ENCODE peak calls at places on chromosomes 13 and 19, in five cellular contexts. E is fibroblast of lung, U is testis, Q is Peyer's patch, N is body of pancreas. V is an unnamed sample.

GRCh38 chr13:48567521-48568331 is 34.8 kb upstream of the RCBTB2 start:
- DNase-seq in E (peak; percentile 33), U (no peak), Q (no peak), N (no peak), V (no peak)

GRCh38 chr19:56316728-56317127 is 2.1 kb upstream of the ZSCAN5A start:
- DNase-seq in E (no peak), U (no peak), Q (no peak), N (no peak), V (no peak)

GRCh38 chr19:35439921-35440320 is 8.1 kb upstream of the FFAR2 start:
- DNase-seq in E (no peak), U (no peak), Q (peak; percentile 62), N (no peak), V (no peak)

GRCh38 chr13:60583911-60584753 is 187.1 kb downstream of the TDRD3 start:
- DNase-seq in E (peak; percentile 58), U (peak; percentile 19), Q (no peak), N (no peak), V (no peak)

GRCh38 chr19:28522545-28522922 is 690.4 kb downstream of the UQCRFS1 start:
- DNase-seq in E (no peak), U (no peak), Q (no peak), N (no peak), V (no peak)

GRCh38 chr13:36696410-36696809 is 22.6 kb downstream of the SERTM1 start:
- DNase-seq in E (no peak), U (no peak), Q (no peak), N (no peak), V (peak; percentile 16)

GRCh38 chr13:60351326-60351725 is 45.7 kb upstream of the TDRD3 start:
- DNase-seq in E (peak; percentile 91), U (peak; percentile 18), Q (no peak), N (no peak), V (no peak)

GRCh38 chr19:44749318-44749717 is 810 bp downstream of the BCL3 start:
- DNase-seq in E (no peak), U (no peak), Q (peak; percentile 45), N (no peak), V (no peak)

GRCh38 chr13:48144413-48145035 is 49.6 kb upstream of the MED4 start:
- DNase-seq in E (peak; percentile 44), U (peak; percentile 30), Q (peak; percentile 60), N (peak; percentile 26), V (peak; percentile 70)

GRCh38 chr19:4052993-4053422 is 13.7 kb downstream of the ZBTB7A start:
- DNase-seq in E (no peak), U (no peak), Q (peak; percentile 72), N (no peak), V (no peak)

GRCh38 chr13:31310781-31311180 is 111.0 kb downstream of the B3GLCT start:
- DNase-seq in E (no peak), U (no peak), Q (no peak), N (no peak), V (no peak)

DNA sequence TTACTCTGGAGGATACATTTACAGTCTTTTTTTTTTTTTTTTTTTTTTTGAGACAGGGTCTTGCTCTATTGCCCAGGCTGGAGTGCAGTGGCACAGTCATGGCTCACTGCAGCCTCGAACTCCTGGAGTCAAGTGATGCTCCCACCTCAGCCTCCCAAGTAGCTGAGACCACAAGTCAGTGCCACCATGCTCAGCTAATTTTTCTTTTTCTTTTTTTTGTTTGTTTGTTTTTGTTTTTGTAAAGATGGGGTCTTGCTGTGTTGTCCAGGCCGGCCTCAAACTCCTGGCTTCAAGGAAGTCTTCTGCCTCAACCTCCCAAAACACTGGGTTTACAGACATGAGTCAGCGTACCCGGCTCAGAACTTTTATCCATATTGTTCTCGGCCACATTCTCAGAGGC is 64.5 kb downstream of the INSR start:
- DNase-seq in E (no peak), U (no peak), Q (no peak), N (no peak), V (no peak)
- H3K27ac ChIP-seq in E (no peak overlapping the region), U (no peak overlapping the region), Q (no peak overlapping the region), N (no peak overlapping the region), V (no peak overlapping the region)

GRCh38 chr13:74070065-74070464 is 64.1 kb downstream of the KLF12 start:
- DNase-seq in E (no peak), U (no peak), Q (peak; percentile 61), N (no peak), V (no peak)
- H3K4me1 ChIP-seq in E (peaks cover 2% of the 10 kb centered on the region), U (peaks cover 3% of the 10 kb centered on the region), Q (no peaks in the 10 kb centered on the region), N (no peaks in the 10 kb centered on the region), V (no peaks in the 10 kb centered on the region)

GRCh38 chr19:14113762-14114414 is 3.7 kb downstream of the PRKACA start:
- DNase-seq in E (no peak), U (peak; percentile 87), Q (peak; percentile 56), N (no peak), V (no peak)
- TF ChIP-seq CTCF in E (no peak), U (no peak), Q (peak; percentile 36), N (no peak), V (no peak)

DNA sequence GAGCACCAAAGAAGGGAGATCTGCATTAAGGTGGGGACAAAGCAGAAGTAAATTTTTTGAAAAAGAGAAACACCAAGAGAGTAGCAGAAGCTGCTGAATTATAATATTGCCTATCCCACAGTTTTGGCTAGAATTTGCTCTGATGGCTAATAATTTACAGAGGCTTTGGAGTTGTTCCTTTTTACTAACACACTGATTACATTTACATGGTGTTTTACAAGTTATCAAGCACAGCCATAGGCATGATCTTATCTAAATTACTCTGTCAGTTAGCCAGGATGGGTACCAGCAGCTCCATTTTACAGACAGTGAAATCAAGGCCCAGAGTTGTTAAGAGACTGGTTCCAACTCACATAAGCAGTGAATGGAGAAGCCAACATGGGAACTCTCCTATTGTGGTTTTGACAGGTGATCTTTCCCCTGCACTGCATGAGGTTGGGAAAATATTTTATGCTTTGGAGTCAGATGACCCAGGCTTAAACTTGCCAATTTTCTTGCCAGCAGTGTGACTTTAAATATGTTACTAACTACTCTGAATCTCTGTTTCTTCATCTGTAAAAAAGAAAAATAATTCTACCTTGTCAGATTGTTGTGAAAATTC is 33.5 kb upstream of the ESD start:
- DNase-seq in E (no peak), U (no peak), Q (no peak), N (no peak), V (no peak)
- H3K27ac ChIP-seq in E (no peak overlapping the region), U (no peak overlapping the region), Q (no peak overlapping the region), N (no peak overlapping the region), V (no peak overlapping the region)

GRCh38 chr13:41459754-41460111 is 2.4 kb downstream of the RGCC start:
- DNase-seq in E (no peak), U (no peak), Q (no peak), N (no peak), V (no peak)
- H3K4me1 ChIP-seq in E (peaks cover 3% of the 10 kb centered on the region), U (peaks cover 5% of the 10 kb centered on the region), Q (peaks cover 13% of the 10 kb centered on the region), N (peaks cover 26% of the 10 kb centered on the region), V (peaks cover 30% of the 10 kb centered on the region)

DNA sequence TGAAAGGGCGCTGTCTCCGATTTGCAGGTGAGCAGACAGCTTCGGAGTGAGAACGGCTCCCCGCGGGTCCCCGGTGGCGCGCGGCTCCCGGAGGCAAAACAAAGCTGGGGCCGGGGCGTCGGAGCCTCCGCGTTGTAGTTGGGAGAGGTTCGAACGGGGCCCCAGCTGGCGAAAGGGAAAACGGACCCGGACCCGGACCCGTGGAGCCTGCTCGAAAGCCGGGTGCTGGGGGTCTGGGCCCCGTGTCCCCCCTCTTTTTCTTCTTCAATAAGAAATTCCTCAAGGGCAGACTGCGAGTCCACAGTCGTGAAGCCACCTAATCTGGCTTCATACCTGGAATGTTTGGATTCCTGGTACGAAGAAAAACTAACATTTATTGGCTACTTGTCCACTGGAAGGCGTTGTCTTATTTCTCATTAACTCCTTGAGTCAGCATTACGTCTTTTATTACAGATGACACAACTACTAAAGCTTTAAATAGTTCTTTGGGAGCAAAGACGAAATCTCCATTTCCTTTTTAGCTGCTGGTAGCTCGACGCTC is 627 bp upstream of the MTIF3 start:
- DNase-seq in E (peak; percentile 51), U (peak; percentile 54), Q (peak; percentile 70), N (peak; percentile 54), V (peak; percentile 91)
- TF ChIP-seq CTCF in E (no peak), U (no peak), Q (no peak), N (no peak), V (no peak)

DNA sequence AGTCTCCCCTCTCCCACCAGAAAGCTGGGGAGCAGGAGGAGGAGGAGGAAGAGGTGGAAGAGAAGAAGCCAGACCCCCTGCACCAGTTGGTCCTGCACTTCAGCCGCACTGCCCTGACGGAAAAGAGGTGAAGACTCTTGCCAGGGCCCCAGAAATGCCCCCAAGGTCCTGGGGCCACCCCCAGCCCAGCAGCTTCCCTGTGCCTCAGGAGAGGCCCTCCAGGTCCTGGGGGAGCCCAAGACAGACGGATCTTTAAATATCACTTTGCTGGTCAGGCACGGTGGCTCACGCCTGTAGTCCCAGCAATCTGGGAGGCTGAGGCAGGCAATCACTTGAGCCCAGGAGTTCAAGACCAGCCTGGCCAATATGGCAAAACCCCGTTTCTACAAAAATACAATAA is 88.8 kb downstream of the MAP4K1 start:
- DNase-seq in E (no peak), U (no peak), Q (no peak), N (no peak), V (no peak)
- H3K27ac ChIP-seq in E (no peak overlapping the region), U (no peak overlapping the region), Q (no peak overlapping the region), N (no peak overlapping the region), V (no peak overlapping the region)

GRCh38 chr19:33197591-33198000 is 3.5 kb downstream of the LRP3 start:
- DNase-seq in E (no peak), U (no peak), Q (no peak), N (no peak), V (peak; percentile 59)
- H3K4me1 ChIP-seq in E (no peaks in the 10 kb centered on the region), U (peaks cover 8% of the 10 kb centered on the region), Q (peaks cover 13% of the 10 kb centered on the region), N (peaks cover 18% of the 10 kb centered on the region), V (peaks cover 12% of the 10 kb centered on the region)

V was measured in upper lobe of left lung.